ENCODE peak calls at places on chromosomes 3 and 15, in ten cellular contexts. G is GM19239, D is hippocampal formation, W is vagina, C is HEK293T, O is mesothelial cell of epicardium, A is RWPE1, B is type B pancreatic cell, K is H4, I is neural progenitor cell. Y is an unnamed sample.

GRCh38 chr3:156024904-156025303 is 95.5 kb upstream of the KCNAB1 start:
- DNase-seq in G (no peak), D (no peak), W (no peak), C (no peak), O (no peak), A (peak; percentile 13), B (no peak), K (peak; percentile 25), I (peak; percentile 76), Y (peak; percentile 56)

GRCh38 chr3:143349455-143349854 is 229.9 kb downstream of the CHST2 start:
- DNase-seq in G (no peak), D (no peak), W (no peak), C (no peak), O (no peak), A (no peak), B (no peak), K (no peak), I (no peak), Y (no peak)

GRCh38 chr3:121529308-121529707 is 16.5 kb downstream of the POLQ start:
- DNase-seq in G (no peak), D (no peak), W (no peak), C (no peak), O (no peak), A (peak; percentile 7), B (no peak), K (no peak), I (no peak), Y (no peak)

GRCh38 chr15:69921626-69922624 is 175.8 kb downstream of the TLE3 start:
- DNase-seq in G (no peak), D (no peak), W (peak; percentile 61), C (no peak), O (no peak), A (no peak), B (no peak), K (no peak), I (no peak), Y (no peak)

GRCh38 chr15:42313463-42313862 is 40.2 kb upstream of the TMEM87A start:
- DNase-seq in G (no peak), D (no peak), W (no peak), C (no peak), O (no peak), A (no peak), B (no peak), K (no peak), I (peak; percentile 20), Y (no peak)

GRCh38 chr15:94080416-94080815 is 150.9 kb upstream of the MCTP2 start:
- DNase-seq in G (no peak), D (no peak), W (no peak), C (no peak), O (no peak), A (peak; percentile 96), B (no peak), K (peak; percentile 91), I (no peak), Y (peak; percentile 89)

GRCh38 chr3:38476157-38476756 is 19.9 kb upstream of the EXOG start:
- DNase-seq in G (no peak), D (no peak), W (no peak), C (no peak), O (no peak), A (no peak), B (no peak), K (no peak), I (no peak), Y (no peak)

GRCh38 chr3:71048948-71049347 is 534.6 kb downstream of the FOXP1 start:
- DNase-seq in G (no peak), D (no peak), W (no peak), C (no peak), O (no peak), A (no peak), B (no peak), K (no peak), I (no peak), Y (no peak)

GRCh38 chr15:77790481-77790880 is 157.8 kb upstream of the LINGO1 start:
- DNase-seq in G (no peak), D (no peak), W (no peak), C (no peak), O (no peak), A (no peak), B (no peak), K (no peak), I (no peak), Y (no peak)

GRCh38 chr15:65940618-65940909 is 71.3 kb downstream of the RAB11A start:
- DNase-seq in G (no peak), D (no peak), W (no peak), C (no peak), O (no peak), A (peak; percentile 71), B (no peak), K (peak; percentile 27), I (no peak), Y (peak; percentile 24)

GRCh38 chr3:51799879-51800757 is 21.1 kb upstream of the IQCF6 start:
- DNase-seq in G (no peak), D (peak; percentile 36), W (no peak), C (peak; percentile 54), O (no peak), A (peak; percentile 61), B (no peak), K (peak; percentile 57), I (peak; percentile 84), Y (peak; percentile 72)

GRCh38 chr3:32951410-32951811 is at the start of gene CCR4:
- DNase-seq in G (no peak), D (no peak), W (peak; percentile 61), C (no peak), O (no peak), A (no peak), B (no peak), K (no peak), I (no peak), Y (no peak)

GRCh38 chr3:137304313-137305056 is 346.7 kb downstream of the IL20RB start:
- DNase-seq in G (no peak), D (no peak), W (no peak), C (no peak), O (no peak), A (no peak), B (no peak), K (no peak), I (peak; percentile 14), Y (no peak)

GRCh38 chr15:29170496-29170895 is 99.1 kb downstream of the NSMCE3 start:
- DNase-seq in G (no peak), D (no peak), W (no peak), C (no peak), O (no peak), A (no peak), B (no peak), K (no peak), I (no peak), Y (no peak)

GRCh38 chr3:4976109-4976508 is 3.1 kb upstream of the BHLHE40 start:
- DNase-seq in G (no peak), D (no peak), W (no peak), C (peak; percentile 60), O (no peak), A (no peak), B (no peak), K (peak; percentile 78), I (peak; percentile 60), Y (peak; percentile 48)

Y was measured in foreskin keratinocyte.